ENCODE peak calls at places on chromosome 22, in six cellular contexts. J is stimulated activated CD8-positive, alpha-beta memory T cell treated with anti-CD3 and anti-CD28 coated beads, Interleukin-4, amount 100 ng/mL, for 1 hour; Y is NT2/D1; I is neural crest cell; R is hepatocyte; F is GM12865. H is an unnamed sample.

GRCh38 chr22:41983516-41983915 is 14.3 kb downstream of the SEPTIN3 start:
- DNase-seq in J (no peak), Y (no peak), I (no peak), R (no peak), F (no peak), H (no peak)

GRCh38 chr22:38190581-38190980 is 9.0 kb upstream of the PLA2G6 start:
- DNase-seq in J (no peak), Y (no peak), I (no peak), R (no peak), F (no peak), H (no peak)

GRCh38 chr22:44753189-44754042 is 1.0 kb downstream of the ARHGAP8 start:
- DNase-seq in J (no peak), Y (no peak), I (no peak), R (peak; percentile 84), F (no peak), H (no peak)

GRCh38 chr22:50271011-50271394 is 823 bp upstream of the MAPK11 start:
- DNase-seq in J (no peak), Y (no peak), I (no peak), R (no peak), F (no peak), H (no peak)

GRCh38 chr22:19149047-19149883 is 827 bp downstream of the GSC2 start:
- DNase-seq in J (no peak), Y (no peak), I (no peak), R (no peak), F (no peak), H (no peak)

GRCh38 chr22:48489551-48490512 is 1337.8 kb downstream of the BRD1 start:
- DNase-seq in J (no peak), Y (no peak), I (peak; percentile 29), R (peak; percentile 44), F (no peak), H (peak; percentile 46)

GRCh38 chr22:28792491-28793383 is 7.6 kb downstream of the XBP1 start:
- DNase-seq in J (no peak), Y (no peak), I (no peak), R (no peak), F (peak; percentile 80), H (no peak)

GRCh38 chr22:30309981-30310672 is 16.6 kb downstream of the TBC1D10A start:
- DNase-seq in J (no peak), Y (no peak), I (no peak), R (peak; percentile 68), F (peak; percentile 74), H (no peak)

GRCh38 chr22:39275814-39276443 is 31.1 kb upstream of the PDGFB start:
- DNase-seq in J (no peak), Y (no peak), I (no peak), R (no peak), F (no peak), H (no peak)

GRCh38 chr22:20424937-20425587 is 12.6 kb downstream of the SCARF2 start:
- DNase-seq in J (no peak), Y (no peak), I (no peak), R (peak; percentile 7), F (no peak), H (peak; percentile 60)

GRCh38 chr22:22745225-22746060 is 101.0 kb downstream of the GGTLC2 start:
- DNase-seq in J (no peak), Y (no peak), I (peak; percentile 39), R (peak; percentile 67), F (peak; percentile 57), H (no peak)

GRCh38 chr22:38415046-38415445 is 40.0 kb downstream of the KCNJ4 start:
- DNase-seq in J (no peak), Y (no peak), I (no peak), R (peak; percentile 2), F (no peak), H (peak; percentile 49)

GRCh38 chr22:19873960-19874306 is 19.3 kb upstream of the GNB1L start:
- DNase-seq in J (no peak), Y (no peak), I (no peak), R (no peak), F (no peak), H (peak; percentile 5)

GRCh38 chr22:43151251-43152000 is at the start of gene TSPO:
- DNase-seq in J (no peak), Y (no peak), I (peak; percentile 29), R (peak; percentile 71), F (peak; percentile 42), H (peak; percentile 42)

GRCh38 chr22:50209893-50210292 is 9.1 kb downstream of the SELENOO start:
- DNase-seq in J (peak; percentile 36), Y (no peak), I (peak; percentile 71), R (peak; percentile 74), F (peak; percentile 74), H (peak; percentile 76)

GRCh38 chr22:50516891-50517290 is 8.5 kb downstream of the SCO2 start:
- DNase-seq in J (no peak), Y (no peak), I (no peak), R (no peak), F (no peak), H (no peak)

GRCh38 chr22:37503850-37504249 is 15.4 kb downstream of the CARD10 start:
- DNase-seq in J (no peak), Y (no peak), I (no peak), R (peak; percentile 66), F (no peak), H (no peak)

GRCh38 chr22:26033071-26033470 is 136.2 kb upstream of the SEZ6L start:
- DNase-seq in J (no peak), Y (no peak), I (no peak), R (no peak), F (no peak), H (no peak)

GRCh38 chr22:31085493-31085824 is 4.3 kb downstream of the SMTN start:
- DNase-seq in J (no peak), Y (no peak), I (peak; percentile 55), R (peak; percentile 26), F (no peak), H (no peak)

GRCh38 chr22:25746012-25746373 is 4.0 kb downstream of the MYO18B start:
- DNase-seq in J (no peak), Y (no peak), I (no peak), R (no peak), F (no peak), H (no peak)

GRCh38 chr22:49628351-49629023 is 199.2 kb downstream of the BRD1 start:
- DNase-seq in J (no peak), Y (no peak), I (no peak), R (no peak), F (no peak), H (no peak)

GRCh38 chr22:41382098-41382578 is 396 bp downstream of the TEF start:
- DNase-seq in J (peak; percentile 30), Y (no peak), I (peak; percentile 69), R (peak; percentile 83), F (peak; percentile 76), H (peak; percentile 85)

GRCh38 chr22:23882370-23882769 is 11.8 kb upstream of the MIF start:
- DNase-seq in J (no peak), Y (no peak), I (no peak), R (no peak), F (no peak), H (no peak)

GRCh38 chr22:27416553-27417427 is 384.8 kb downstream of the MN1 start:
- DNase-seq in J (no peak), Y (peak; percentile 66), I (no peak), R (peak; percentile 64), F (no peak), H (no peak)